ENCODE peak calls at places on chromosomes 5 and 9, in four cellular contexts. D, C, G and H are unnamed samples.

GRCh38 chr5:8508196-8508595 is 639.2 kb downstream of the MTRR start:
- DNase-seq in D (no peak), G (no peak), C (no peak), H (no peak)

GRCh38 chr5:73596705-73597328 is 29.2 kb upstream of the ARHGEF28 start:
- DNase-seq in G (no peak), C (no peak), D (no peak), H (no peak)

GRCh38 chr9:37921168-37921510 is 17.2 kb upstream of the SLC25A51 start:
- DNase-seq in D (no peak), G (peak), C (no peak), H (peak)

GRCh38 chr5:154972476-154973080 is 31.7 kb downstream of the MRPL22 start:
- DNase-seq in D (no peak), G (no peak), C (no peak), H (no peak)

GRCh38 chr9:112541690-112542089 is 55.1 kb downstream of the KIAA1958 start:
- DNase-seq in G (no peak), C (no peak), D (no peak), H (no peak)

GRCh38 chr9:106625259-106625789 is 237.6 kb upstream of the ZNF462 start:
- DNase-seq in D (no peak), G (no peak), C (no peak), H (no peak)

GRCh38 chr5:142870552-142870951 is 100.4 kb downstream of the ARHGAP26 start:
- DNase-seq in G (no peak), D (no peak), C (no peak), H (no peak)

GRCh38 chr5:45288746-45289145 is 407.4 kb downstream of the HCN1 start:
- DNase-seq in D (no peak), G (no peak), C (no peak), H (no peak)

GRCh38 chr9:98861881-98862501 is 54.5 kb downstream of the GALNT12 start:
- DNase-seq in D (no peak), C (no peak), G (no peak), H (peak)

GRCh38 chr5:92800360-92800759 is 780.7 kb downstream of the NR2F1-AS1 start:
- DNase-seq in C (no peak), D (no peak), G (no peak), H (no peak)

GRCh38 chr9:114413909-114414308 is 26.1 kb upstream of the AKNA start:
- DNase-seq in G (no peak), C (no peak), D (no peak), H (no peak)

GRCh38 chr5:82129723-82130285 is 148.3 kb downstream of the RPS23 start:
- DNase-seq in D (no peak), G (no peak), C (no peak), H (no peak)

GRCh38 chr9:95510610-95511231 is 6.0 kb downstream of the PTCH1 start:
- DNase-seq in C (peak), D (peak), G (peak), H (peak)

GRCh38 chr9:131679261-131680020 is 60.4 kb downstream of the RAPGEF1 start:
- DNase-seq in C (no peak), D (no peak), G (no peak), H (no peak)

GRCh38 chr9:74983709-74984108 is 31.0 kb upstream of the C9orf40 start:
- DNase-seq in C (no peak), G (no peak), D (no peak), H (no peak)

GRCh38 chr9:100222674-100223073 is 123.6 kb downstream of the INVS start:
- DNase-seq in G (no peak), C (no peak), D (no peak), H (no peak)

GRCh38 chr5:3127423-3127911 is 376.0 kb upstream of the IRX2 start:
- DNase-seq in C (no peak), D (no peak), G (no peak), H (no peak)

GRCh38 chr5:83473344-83474169 is 2.0 kb downstream of the VCAN start:
- DNase-seq in G (peak), D (peak), C (peak), H (peak)

GRCh38 chr5:150167908-150168307 is 1.3 kb downstream of the CDX1 start:
- DNase-seq in G (no peak), C (no peak), D (no peak), H (no peak)